ENCODE peak calls at places on chromosomes 2 and 18, in five cellular contexts. One of them, this sample, is unnamed.

GRCh38 chr2:204655101-204655500 is 109.8 kb downstream of the PARD3B start:
- DNase-seq in NCI-H1092: no peak
- DNase-seq in nephron progenitor cell: no peak
- DNase-seq in naive thymus-derived CD8-positive, alpha-beta T cell: no peak
- DNase-seq in GM23338: no peak
- DNase-seq in this sample: no peak

GRCh38 chr18:8623549-8624106 is 14.4 kb downstream of the RAB12 start:
- DNase-seq in NCI-H1092: no peak
- DNase-seq in nephron progenitor cell: no peak
- DNase-seq in naive thymus-derived CD8-positive, alpha-beta T cell: no peak
- DNase-seq in GM23338: no peak
- DNase-seq in this sample: no peak

GRCh38 chr2:39497077-39497867 is 60.2 kb upstream of the MAP4K3 start:
- DNase-seq in NCI-H1092: no peak
- DNase-seq in nephron progenitor cell: no peak
- DNase-seq in naive thymus-derived CD8-positive, alpha-beta T cell: no peak
- DNase-seq in GM23338: no peak
- DNase-seq in this sample: no peak

GRCh38 chr2:70789304-70790078 is 952 bp downstream of the FIGLA start:
- DNase-seq in NCI-H1092: peak
- DNase-seq in nephron progenitor cell: peak
- DNase-seq in naive thymus-derived CD8-positive, alpha-beta T cell: peak
- DNase-seq in GM23338: peak
- DNase-seq in this sample: peak

GRCh38 chr2:158013791-158014190 is 87.9 kb upstream of the UPP2 start:
- DNase-seq in NCI-H1092: no peak
- DNase-seq in nephron progenitor cell: no peak
- DNase-seq in naive thymus-derived CD8-positive, alpha-beta T cell: no peak
- DNase-seq in GM23338: no peak
- DNase-seq in this sample: no peak

GRCh38 chr2:14148186-14148585 is 484.3 kb upstream of the LRATD1 start:
- DNase-seq in NCI-H1092: no peak
- DNase-seq in nephron progenitor cell: no peak
- DNase-seq in naive thymus-derived CD8-positive, alpha-beta T cell: no peak
- DNase-seq in GM23338: no peak
- DNase-seq in this sample: no peak

GRCh38 chr18:56635007-56635406 is 3.4 kb downstream of the TXNL1 start:
- DNase-seq in NCI-H1092: no peak
- DNase-seq in nephron progenitor cell: no peak
- DNase-seq in naive thymus-derived CD8-positive, alpha-beta T cell: no peak
- DNase-seq in GM23338: no peak
- DNase-seq in this sample: no peak

GRCh38 chr2:120720176-120720575 is 15.5 kb upstream of the GLI2 start:
- DNase-seq in NCI-H1092: no peak
- DNase-seq in nephron progenitor cell: no peak
- DNase-seq in naive thymus-derived CD8-positive, alpha-beta T cell: no peak
- DNase-seq in GM23338: no peak
- DNase-seq in this sample: no peak

GRCh38 chr2:729363-729762 is 52.2 kb upstream of the TMEM18 start:
- DNase-seq in NCI-H1092: no peak
- DNase-seq in nephron progenitor cell: no peak
- DNase-seq in naive thymus-derived CD8-positive, alpha-beta T cell: no peak
- DNase-seq in GM23338: peak
- DNase-seq in this sample: no peak

GRCh38 chr2:176178271-176178806 is 10.1 kb upstream of the HOXD1 start:
- DNase-seq in NCI-H1092: no peak
- DNase-seq in nephron progenitor cell: peak
- DNase-seq in naive thymus-derived CD8-positive, alpha-beta T cell: no peak
- DNase-seq in GM23338: peak
- DNase-seq in this sample: no peak

GRCh38 chr2:28271914-28272240 is 120.8 kb upstream of the FOSL2 start:
- DNase-seq in NCI-H1092: no peak
- DNase-seq in nephron progenitor cell: no peak
- DNase-seq in naive thymus-derived CD8-positive, alpha-beta T cell: no peak
- DNase-seq in GM23338: no peak
- DNase-seq in this sample: no peak

GRCh38 chr18:58695772-58696171 is 24.5 kb downstream of the MALT1 start:
- DNase-seq in NCI-H1092: no peak
- DNase-seq in nephron progenitor cell: no peak
- DNase-seq in naive thymus-derived CD8-positive, alpha-beta T cell: no peak
- DNase-seq in GM23338: no peak
- DNase-seq in this sample: no peak

GRCh38 chr2:235432741-235433520 is 60.9 kb upstream of the AGAP1 start:
- DNase-seq in NCI-H1092: peak
- DNase-seq in nephron progenitor cell: no peak
- DNase-seq in naive thymus-derived CD8-positive, alpha-beta T cell: no peak
- DNase-seq in GM23338: no peak
- DNase-seq in this sample: no peak

GRCh38 chr2:119006441-119006840 is 64.4 kb downstream of the MARCO start:
- DNase-seq in NCI-H1092: no peak
- DNase-seq in nephron progenitor cell: no peak
- DNase-seq in naive thymus-derived CD8-positive, alpha-beta T cell: no peak
- DNase-seq in GM23338: no peak
- DNase-seq in this sample: peak

GRCh38 chr2:84741182-84741822 is 139.6 kb downstream of the TRABD2A start:
- DNase-seq in NCI-H1092: no peak
- DNase-seq in nephron progenitor cell: no peak
- DNase-seq in naive thymus-derived CD8-positive, alpha-beta T cell: peak
- DNase-seq in GM23338: peak
- DNase-seq in this sample: no peak

GRCh38 chr2:109124982-109125594 is 3.9 kb upstream of the SH3RF3 start:
- DNase-seq in NCI-H1092: peak
- DNase-seq in nephron progenitor cell: peak
- DNase-seq in naive thymus-derived CD8-positive, alpha-beta T cell: no peak
- DNase-seq in GM23338: peak
- DNase-seq in this sample: no peak

GRCh38 chr2:45904267-45904921 is 252.9 kb downstream of the PRKCE start:
- DNase-seq in NCI-H1092: no peak
- DNase-seq in nephron progenitor cell: no peak
- DNase-seq in naive thymus-derived CD8-positive, alpha-beta T cell: no peak
- DNase-seq in GM23338: no peak
- DNase-seq in this sample: no peak

GRCh38 chr18:79644006-79644665 is 35.5 kb upstream of the CTDP1 start:
- DNase-seq in NCI-H1092: peak
- DNase-seq in nephron progenitor cell: peak
- DNase-seq in naive thymus-derived CD8-positive, alpha-beta T cell: peak
- DNase-seq in GM23338: peak
- DNase-seq in this sample: no peak

GRCh38 chr2:33412920-33413319 is 63.5 kb upstream of the RASGRP3 start:
- DNase-seq in NCI-H1092: no peak
- DNase-seq in nephron progenitor cell: no peak
- DNase-seq in naive thymus-derived CD8-positive, alpha-beta T cell: no peak
- DNase-seq in GM23338: peak
- DNase-seq in this sample: no peak

GRCh38 chr2:169585673-169586072 is 1.5 kb downstream of the PPIG start:
- DNase-seq in NCI-H1092: no peak
- DNase-seq in nephron progenitor cell: no peak
- DNase-seq in naive thymus-derived CD8-positive, alpha-beta T cell: no peak
- DNase-seq in GM23338: no peak
- DNase-seq in this sample: no peak

GRCh38 chr2:168529054-168529833 is 73.2 kb downstream of the CERS6 start:
- DNase-seq in NCI-H1092: no peak
- DNase-seq in nephron progenitor cell: no peak
- DNase-seq in naive thymus-derived CD8-positive, alpha-beta T cell: no peak
- DNase-seq in GM23338: no peak
- DNase-seq in this sample: no peak

GRCh38 chr2:217935901-217936684 is 66.7 kb downstream of the TNS1 start:
- DNase-seq in NCI-H1092: no peak
- DNase-seq in nephron progenitor cell: no peak
- DNase-seq in naive thymus-derived CD8-positive, alpha-beta T cell: no peak
- DNase-seq in GM23338: peak
- DNase-seq in this sample: no peak

GRCh38 chr2:218318241-218318640 is 25.9 kb upstream of the TMBIM1 start:
- DNase-seq in NCI-H1092: no peak
- DNase-seq in nephron progenitor cell: no peak
- DNase-seq in naive thymus-derived CD8-positive, alpha-beta T cell: no peak
- DNase-seq in GM23338: no peak
- DNase-seq in this sample: no peak

GRCh38 chr2:7467782-7468447 is 550.7 kb downstream of the RNF144A start:
- DNase-seq in NCI-H1092: no peak
- DNase-seq in nephron progenitor cell: no peak
- DNase-seq in naive thymus-derived CD8-positive, alpha-beta T cell: peak
- DNase-seq in GM23338: no peak
- DNase-seq in this sample: no peak

GRCh38 chr2:182949572-182950189 is 83.2 kb upstream of the FRZB start:
- DNase-seq in NCI-H1092: no peak
- DNase-seq in nephron progenitor cell: no peak
- DNase-seq in naive thymus-derived CD8-positive, alpha-beta T cell: no peak
- DNase-seq in GM23338: no peak
- DNase-seq in this sample: no peak

GRCh38 chr2:201795608-201796477 is 10.5 kb upstream of the CDK15 start:
- DNase-seq in NCI-H1092: no peak
- DNase-seq in nephron progenitor cell: peak
- DNase-seq in naive thymus-derived CD8-positive, alpha-beta T cell: no peak
- DNase-seq in GM23338: peak
- DNase-seq in this sample: no peak

GRCh38 chr2:39519886-39520285 is 82.8 kb upstream of the MAP4K3 start:
- DNase-seq in NCI-H1092: no peak
- DNase-seq in nephron progenitor cell: no peak
- DNase-seq in naive thymus-derived CD8-positive, alpha-beta T cell: no peak
- DNase-seq in GM23338: no peak
- DNase-seq in this sample: no peak

GRCh38 chr18:58785171-58785805 is 79.4 kb upstream of the ZNF532 start:
- DNase-seq in NCI-H1092: no peak
- DNase-seq in nephron progenitor cell: no peak
- DNase-seq in naive thymus-derived CD8-positive, alpha-beta T cell: no peak
- DNase-seq in GM23338: no peak
- DNase-seq in this sample: no peak

GRCh38 chr18:8705280-8705940 is at the start of gene MTCL1:
- DNase-seq in NCI-H1092: peak
- DNase-seq in nephron progenitor cell: peak
- DNase-seq in naive thymus-derived CD8-positive, alpha-beta T cell: no peak
- DNase-seq in GM23338: peak
- DNase-seq in this sample: no peak

GRCh38 chr18:23422751-23423418 is 30.2 kb upstream of the RIOK3 start:
- DNase-seq in NCI-H1092: no peak
- DNase-seq in nephron progenitor cell: no peak
- DNase-seq in naive thymus-derived CD8-positive, alpha-beta T cell: peak
- DNase-seq in GM23338: no peak
- DNase-seq in this sample: no peak

GRCh38 chr2:108575132-108575966 is 41.1 kb downstream of the LIMS1 start:
- DNase-seq in NCI-H1092: no peak
- DNase-seq in nephron progenitor cell: no peak
- DNase-seq in naive thymus-derived CD8-positive, alpha-beta T cell: no peak
- DNase-seq in GM23338: peak
- DNase-seq in this sample: no peak

GRCh38 chr2:98037666-98038339 is 42.1 kb upstream of the TMEM131 start:
- DNase-seq in NCI-H1092: no peak
- DNase-seq in nephron progenitor cell: no peak
- DNase-seq in naive thymus-derived CD8-positive, alpha-beta T cell: no peak
- DNase-seq in GM23338: no peak
- DNase-seq in this sample: no peak

This sample was measured in mesothelial cell of epicardium.